ENCODE peak calls at places on chromosome 20, in seven cellular contexts. One of them, this sample, is unnamed.

GRCh38 chr20:1997483-1998192 is 3.8 kb upstream of the PDYN start:
- DNase-seq in H1: no peak
- DNase-seq in K562: no peak
- DNase-seq in HCT116: no peak
- DNase-seq in SK-N-SH: no peak
- DNase-seq in HepG2: no peak
- DNase-seq in GM12878: no peak
- DNase-seq in this sample: no peak

GRCh38 chr20:40689100-40689942 is at the start of gene MAFB:
- DNase-seq in H1: peak
- DNase-seq in K562: peak
- DNase-seq in HCT116: no peak
- DNase-seq in SK-N-SH: peak
- DNase-seq in HepG2: peak
- DNase-seq in GM12878: no peak
- DNase-seq in this sample: peak

GRCh38 chr20:56504373-56505005 is 20.1 kb upstream of the FAM209A start:
- DNase-seq in H1: no peak
- DNase-seq in K562: peak
- DNase-seq in HCT116: no peak
- DNase-seq in SK-N-SH: peak
- DNase-seq in HepG2: no peak
- DNase-seq in GM12878: no peak
- DNase-seq in this sample: no peak

GRCh38 chr20:48287552-48288170 is 502.4 kb upstream of the SULF2 start:
- DNase-seq in H1: no peak
- DNase-seq in K562: no peak
- DNase-seq in HCT116: no peak
- DNase-seq in SK-N-SH: no peak
- DNase-seq in HepG2: no peak
- DNase-seq in GM12878: no peak
- DNase-seq in this sample: no peak

GRCh38 chr20:31587545-31588389 is 17.3 kb upstream of the ID1 start:
- DNase-seq in H1: no peak
- DNase-seq in K562: no peak
- DNase-seq in HCT116: no peak
- DNase-seq in SK-N-SH: peak
- DNase-seq in HepG2: no peak
- DNase-seq in GM12878: no peak
- DNase-seq in this sample: no peak

GRCh38 chr20:366719-367485 is 13.7 kb upstream of the TRIB3 start:
- DNase-seq in H1: no peak
- DNase-seq in K562: peak
- DNase-seq in HCT116: no peak
- DNase-seq in SK-N-SH: no peak
- DNase-seq in HepG2: no peak
- DNase-seq in GM12878: no peak
- DNase-seq in this sample: no peak

GRCh38 chr20:36720510-36720909 is 25.4 kb downstream of the NDRG3 start:
- DNase-seq in H1: no peak
- DNase-seq in K562: no peak
- DNase-seq in HCT116: no peak
- DNase-seq in SK-N-SH: no peak
- DNase-seq in HepG2: no peak
- DNase-seq in GM12878: no peak
- DNase-seq in this sample: no peak

GRCh38 chr20:41746635-41747034 is 128.5 kb upstream of the CHD6 start:
- DNase-seq in H1: no peak
- DNase-seq in K562: no peak
- DNase-seq in HCT116: no peak
- DNase-seq in SK-N-SH: no peak
- DNase-seq in HepG2: no peak
- DNase-seq in GM12878: no peak
- DNase-seq in this sample: peak

GRCh38 chr20:1163105-1163504 is 21.7 kb downstream of the TMEM74B start:
- DNase-seq in H1: no peak
- DNase-seq in K562: no peak
- DNase-seq in HCT116: no peak
- DNase-seq in SK-N-SH: no peak
- DNase-seq in HepG2: no peak
- DNase-seq in GM12878: no peak
- DNase-seq in this sample: no peak

GRCh38 chr20:64025101-64025825 is 10.7 kb upstream of the C20orf204 start:
- DNase-seq in H1: no peak
- DNase-seq in K562: no peak
- DNase-seq in HCT116: no peak
- DNase-seq in SK-N-SH: no peak
- DNase-seq in HepG2: no peak
- DNase-seq in GM12878: no peak
- DNase-seq in this sample: no peak
- TF ChIP-seq JUND in H1: no peak
- TF ChIP-seq JUND in K562: no peak
- TF ChIP-seq JUND in HCT116: no peak
- TF ChIP-seq JUND in SK-N-SH: no peak
- TF ChIP-seq JUND in HepG2: no peak
- TF ChIP-seq JUND in GM12878: no peak
- TF ChIP-seq JUND in this sample: no peak

DNA sequence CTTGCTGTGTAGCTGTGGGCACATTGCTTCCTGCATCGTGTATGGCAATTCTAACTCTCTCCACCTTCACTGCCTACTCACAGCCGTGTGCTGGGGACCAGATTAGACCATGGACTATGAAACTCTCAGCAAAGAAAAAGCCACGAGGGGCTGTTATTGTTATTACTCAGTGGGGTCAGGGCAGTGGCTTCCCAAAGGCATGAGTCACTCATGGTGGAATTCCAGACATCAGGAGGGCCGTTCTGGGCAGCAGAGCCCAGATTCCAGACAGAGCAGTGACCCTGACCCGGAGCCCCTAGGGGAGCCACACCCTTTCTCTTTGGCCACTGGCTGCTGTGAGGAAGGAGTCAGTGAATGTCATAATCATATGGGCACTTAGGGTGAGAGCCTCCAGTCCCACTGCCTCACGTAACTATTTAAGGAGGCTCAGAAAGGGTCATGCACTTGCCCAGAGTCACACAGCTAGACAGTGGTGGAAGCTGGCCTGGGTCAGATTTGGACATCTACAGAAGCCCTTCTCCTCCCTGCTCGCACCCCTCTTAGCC is 22.2 kb upstream of the CCN5 start:
- DNase-seq in H1: peak
- DNase-seq in K562: no peak
- DNase-seq in HCT116: peak
- DNase-seq in SK-N-SH: no peak
- DNase-seq in HepG2: peak
- DNase-seq in GM12878: no peak
- DNase-seq in this sample: no peak
- TF ChIP-seq JUND in H1: peak
- TF ChIP-seq JUND in K562: no peak
- TF ChIP-seq JUND in HCT116: peak
- TF ChIP-seq JUND in SK-N-SH: peak
- TF ChIP-seq JUND in HepG2: peak
- TF ChIP-seq JUND in GM12878: no peak
- TF ChIP-seq JUND in this sample: no peak

GRCh38 chr20:23193985-23194384 is 107.9 kb upstream of the CD93 start:
- DNase-seq in H1: no peak
- DNase-seq in K562: peak
- DNase-seq in HCT116: no peak
- DNase-seq in SK-N-SH: no peak
- DNase-seq in HepG2: no peak
- DNase-seq in GM12878: no peak
- DNase-seq in this sample: no peak
- TF ChIP-seq JUND in H1: no peak
- TF ChIP-seq JUND in K562: peak
- TF ChIP-seq JUND in HCT116: no peak
- TF ChIP-seq JUND in SK-N-SH: no peak
- TF ChIP-seq JUND in HepG2: no peak
- TF ChIP-seq JUND in GM12878: no peak
- TF ChIP-seq JUND in this sample: no peak

GRCh38 chr20:50569864-50570836 is 60.0 kb downstream of the PTPN1 start:
- DNase-seq in H1: no peak
- DNase-seq in K562: peak
- DNase-seq in HCT116: peak
- DNase-seq in SK-N-SH: no peak
- DNase-seq in HepG2: peak
- DNase-seq in GM12878: peak
- DNase-seq in this sample: no peak
- TF ChIP-seq JUND in H1: no peak
- TF ChIP-seq JUND in K562: no peak
- TF ChIP-seq JUND in HCT116: no peak
- TF ChIP-seq JUND in SK-N-SH: no peak
- TF ChIP-seq JUND in HepG2: no peak
- TF ChIP-seq JUND in GM12878: no peak
- TF ChIP-seq JUND in this sample: no peak

This sample was measured in T47D.